ENCODE peak calls at places on chromosomes 3 and 15, in four cellular contexts. X, G, T and M are unnamed samples.

GRCh38 chr15:80986487-80986886 is 3.1 kb downstream of the MESD start:
- DNase-seq in X (no peak), G (no peak), T (no peak), M (no peak)

GRCh38 chr3:70096376-70097055 is 97.0 kb downstream of the SAMMSON start:
- DNase-seq in X (no peak), G (peak), T (no peak), M (no peak)

GRCh38 chr3:171809513-171810277 is 588 bp downstream of the PLD1 start:
- DNase-seq in X (peak), G (peak), T (peak), M (peak)

GRCh38 chr3:17039579-17039978 is 154.8 kb downstream of the PLCL2 start:
- DNase-seq in X (no peak), G (no peak), T (no peak), M (no peak)

GRCh38 chr15:101808201-101808600 is 3.8 kb upstream of the OR4F15 start:
- DNase-seq in X (no peak), G (no peak), T (no peak), M (no peak)

GRCh38 chr3:111603679-111604643 is 8.8 kb upstream of the ZBED2 start:
- DNase-seq in X (no peak), G (no peak), T (no peak), M (no peak)

GRCh38 chr15:57527382-57528091 is 64.2 kb upstream of the MYZAP start:
- DNase-seq in X (no peak), G (peak), T (peak), M (peak)

GRCh38 chr3:108736821-108737220 is 20.4 kb downstream of the RETNLB start:
- DNase-seq in X (no peak), G (no peak), T (no peak), M (no peak)

GRCh38 chr3:123880998-123881561 is 3.1 kb downstream of the MYLK start:
- DNase-seq in X (no peak), G (no peak), T (peak), M (no peak)

GRCh38 chr3:67288707-67289106 is 290.6 kb downstream of the KBTBD8 start:
- DNase-seq in X (no peak), G (no peak), T (no peak), M (no peak)

GRCh38 chr3:11534011-11534782 is 109.5 kb downstream of the VGLL4 start:
- DNase-seq in X (no peak), G (no peak), T (no peak), M (no peak)

GRCh38 chr15:67311751-67312150 is 57.2 kb downstream of the IQCH start:
- DNase-seq in X (no peak), G (no peak), T (no peak), M (no peak)

GRCh38 chr3:144112036-144112435 is 140.4 kb downstream of the DIPK2A start:
- DNase-seq in X (no peak), G (no peak), T (no peak), M (no peak)

DNA sequence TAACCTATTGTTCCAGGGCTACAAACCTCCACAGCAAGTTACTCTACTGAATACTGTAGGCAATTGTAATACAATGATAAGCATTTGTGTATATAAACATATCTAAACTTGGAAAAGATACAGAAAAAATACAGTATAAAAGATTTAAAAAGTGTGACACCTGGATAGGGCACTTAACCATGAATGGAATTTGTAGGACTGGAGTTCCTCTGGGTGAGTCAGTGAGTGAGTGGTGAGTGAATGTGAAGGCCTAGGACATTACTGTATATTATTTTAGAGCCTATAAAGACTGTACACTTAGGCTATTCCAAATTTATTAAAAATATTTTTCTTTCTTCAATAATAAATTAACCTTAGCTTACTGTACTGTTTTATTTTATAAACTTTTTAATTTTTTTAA is 38.4 kb upstream of the SLC25A36 start:
- DNase-seq in X (no peak), G (no peak), T (no peak), M (no peak)
- TF ChIP-seq CTCF in X (no peak), G (no peak), T (no peak), M (no peak)

GRCh38 chr3:52218026-52218425 is 7.4 kb downstream of the TLR9 start:
- DNase-seq in X (no peak), G (no peak), T (no peak), M (no peak)

GRCh38 chr3:52217409-52217805 is 8.0 kb downstream of the TLR9 start:
- DNase-seq in X (no peak), G (no peak), T (no peak), M (no peak)

GRCh38 chr3:52220380-52221026 is 4.9 kb downstream of the TLR9 start:
- DNase-seq in X (peak), G (peak), T (peak), M (peak)

GRCh38 chr3:52218454-52218853 is 7.0 kb downstream of the TLR9 start:
- DNase-seq in X (peak), G (no peak), T (no peak), M (no peak)

DNA sequence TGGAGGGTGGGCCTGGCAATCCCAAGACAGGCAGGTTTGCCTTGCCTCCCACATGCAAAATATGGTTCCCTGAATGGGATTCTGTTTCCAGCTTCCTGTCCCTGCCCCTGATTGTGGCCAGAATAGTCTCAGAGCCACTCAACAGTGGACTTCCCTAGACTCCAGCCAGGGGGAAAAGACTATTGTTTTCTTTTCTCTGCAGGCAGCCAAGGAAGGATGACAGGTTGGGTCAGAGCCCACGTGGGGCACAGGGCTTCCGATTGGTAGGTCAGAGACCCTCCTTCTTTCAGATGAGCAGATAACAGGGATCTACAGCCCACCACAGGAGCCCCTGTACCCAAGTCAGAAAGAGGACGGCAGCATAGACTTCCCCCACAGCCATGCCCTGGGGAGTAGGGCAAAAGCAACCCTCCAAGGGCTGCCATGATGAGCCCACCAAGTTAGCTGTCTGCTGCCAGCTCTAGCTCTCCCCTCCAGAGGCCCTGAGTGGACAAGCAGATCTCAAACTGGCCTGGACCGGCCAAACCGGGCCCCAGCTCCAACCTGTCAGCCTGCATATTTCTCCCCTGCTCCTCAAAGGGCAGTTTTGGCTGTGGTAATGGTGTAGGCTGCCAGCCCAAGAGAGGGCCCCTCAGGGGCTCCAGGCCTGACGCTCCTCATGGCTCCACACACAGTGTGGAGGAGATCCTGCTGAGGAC is 6.3 kb downstream of the TLR9 start:
- DNase-seq in X (no peak), G (no peak), T (no peak), M (no peak)
- TF ChIP-seq CTCF in X (no peak), G (no peak), T (no peak), M (no peak)

GRCh38 chr15:79310985-79311900 is at the start of gene TMED3:
- DNase-seq in X (peak), G (peak), T (peak), M (peak)
- TF ChIP-seq CTCF in X (no peak), G (peak), T (peak), M (no peak)

GRCh38 chr15:55221090-55222011 is 24.6 kb upstream of the RSL24D1 start:
- DNase-seq in X (no peak), G (peak), T (no peak), M (no peak)
- TF ChIP-seq CTCF in X (no peak), G (no peak), T (no peak), M (no peak)

GRCh38 chr3:46365737-46366524 is 4.8 kb upstream of the CCR5 start:
- DNase-seq in X (no peak), G (no peak), T (no peak), M (no peak)

GRCh38 chr3:46367811-46368210 is 2.9 kb upstream of the CCR5 start:
- DNase-seq in X (no peak), G (no peak), T (no peak), M (no peak)

GRCh38 chr3:46369675-46370132 is 1.0 kb upstream of the CCR5 start:
- DNase-seq in X (no peak), G (peak), T (no peak), M (no peak)

GRCh38 chr3:46370784-46371183 is at the start of gene CCR5:
- DNase-seq in X (no peak), G (no peak), T (no peak), M (no peak)

DNA sequence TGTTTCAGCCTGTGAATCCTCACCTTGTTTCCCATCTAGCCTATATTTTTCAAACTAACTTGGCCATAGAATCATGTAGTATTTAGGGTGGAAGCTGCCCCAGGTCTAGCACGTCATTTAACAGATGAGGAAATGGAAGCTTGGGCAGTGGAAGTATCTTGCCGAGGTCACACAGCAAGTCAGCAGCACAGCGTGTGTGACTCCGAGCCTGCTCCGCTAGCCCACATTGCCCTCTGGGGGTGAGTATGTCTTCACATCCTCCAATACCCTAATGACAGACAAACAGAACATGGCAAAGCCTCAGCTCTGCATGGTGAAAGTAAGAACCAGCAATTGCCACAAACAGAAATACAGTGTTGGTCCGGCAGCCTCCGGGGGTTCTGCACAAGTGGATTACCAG is 2.2 kb upstream of the CCR5 start:
- DNase-seq in X (peak), G (peak), T (peak), M (no peak)
- TF ChIP-seq CTCF in X (no peak), G (peak), T (no peak), M (peak)

GRCh38 chr3:64111083-64111482 is 87.8 kb upstream of the PSMD6 start:
- DNase-seq in X (no peak), G (no peak), T (no peak), M (no peak)

GRCh38 chr3:64108784-64109317 is 85.6 kb upstream of the PSMD6 start:
- DNase-seq in X (no peak), G (no peak), T (no peak), M (no peak)

GRCh38 chr3:64114651-64115050 is 91.4 kb upstream of the PSMD6 start:
- DNase-seq in X (no peak), G (no peak), T (no peak), M (no peak)

GRCh38 chr3:64109438-64109837 is 86.1 kb upstream of the PSMD6 start:
- DNase-seq in X (no peak), G (no peak), T (no peak), M (no peak)

DNA sequence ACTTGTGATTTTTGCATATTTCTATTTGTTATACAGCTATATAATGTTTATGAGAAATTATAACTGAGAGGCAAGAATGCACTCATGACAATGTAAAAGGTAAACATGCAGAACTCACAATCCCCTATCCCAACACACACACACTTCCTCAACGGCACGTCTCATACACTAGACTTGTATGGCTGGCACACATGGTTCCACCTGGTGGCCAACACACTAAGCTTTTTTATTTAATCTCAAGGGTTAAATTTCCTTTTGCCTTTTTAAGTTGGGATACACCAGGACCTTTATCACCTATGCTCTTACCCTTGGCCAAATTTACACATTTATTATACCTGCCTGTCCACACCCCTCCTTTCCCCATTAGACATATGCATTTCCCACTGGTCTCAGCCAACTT is 88.6 kb upstream of the PSMD6 start:
- DNase-seq in X (no peak), G (no peak), T (no peak), M (no peak)
- TF ChIP-seq CTCF in X (no peak), G (no peak), T (no peak), M (no peak)